ENCODE peak calls at places on chromosomes 12 and 14, in nine cellular contexts. M, X, P, C, T, Y, B, S and L are unnamed samples.

GRCh38 chr14:71597955-71598659 is 334.1 kb upstream of the RGS6 start:
- DNase-seq in M (no peak), X (no peak), P (no peak), C (peak), T (no peak), Y (no peak), B (no peak), S (no peak), L (peak)

GRCh38 chr12:11812558-11813421 is 163.3 kb downstream of the ETV6 start:
- DNase-seq in M (peak), X (peak), P (no peak), C (peak), T (no peak), Y (peak), B (no peak), S (no peak), L (peak)

GRCh38 chr14:21026251-21026987 is 1.6 kb upstream of the NDRG2 start:
- DNase-seq in M (no peak), X (no peak), P (no peak), C (no peak), T (no peak), Y (no peak), B (no peak), S (no peak), L (no peak)

GRCh38 chr12:102957339-102958050 is at the start of gene ASCL1:
- DNase-seq in M (peak), X (peak), P (no peak), C (peak), T (no peak), Y (no peak), B (no peak), S (peak), L (peak)

GRCh38 chr12:97960741-97961608 is 498.4 kb downstream of the RMST start:
- DNase-seq in M (peak), X (peak), P (no peak), C (peak), T (no peak), Y (no peak), B (no peak), S (peak), L (peak)

GRCh38 chr14:76015191-76015590 is 29.6 kb downstream of the IFT43 start:
- DNase-seq in M (no peak), X (no peak), P (no peak), C (no peak), T (no peak), Y (no peak), B (no peak), S (no peak), L (no peak)

GRCh38 chr14:20719777-20720176 is 25.9 kb upstream of the EDDM3A start:
- DNase-seq in M (no peak), X (peak), P (no peak), C (no peak), T (no peak), Y (no peak), B (no peak), S (no peak), L (no peak)

GRCh38 chr14:60723218-60724079 is 702 bp downstream of the SIX4 start:
- DNase-seq in M (peak), X (peak), P (peak), C (peak), T (no peak), Y (peak), B (no peak), S (peak), L (peak)

GRCh38 chr12:3097186-3097804 is 20.1 kb downstream of the TSPAN9 start:
- DNase-seq in M (peak), X (no peak), P (no peak), C (no peak), T (no peak), Y (peak), B (no peak), S (peak), L (no peak)

GRCh38 chr12:120101182-120101581 is 15.4 kb downstream of the RAB35 start:
- DNase-seq in M (no peak), X (no peak), P (no peak), C (no peak), T (no peak), Y (no peak), B (no peak), S (no peak), L (peak)

GRCh38 chr12:16573652-16574077 is 32.3 kb downstream of the LMO3 start:
- DNase-seq in M (peak), X (no peak), P (peak), C (no peak), T (no peak), Y (no peak), B (no peak), S (no peak), L (no peak)

GRCh38 chr12:5745251-5745888 is 199.7 kb downstream of the ANO2 start:
- DNase-seq in M (peak), X (peak), P (peak), C (peak), T (peak), Y (peak), B (peak), S (no peak), L (peak)

GRCh38 chr12:39144613-39145061 is 239.2 kb upstream of the CPNE8 start:
- DNase-seq in M (peak), X (no peak), P (no peak), C (peak), T (no peak), Y (no peak), B (no peak), S (no peak), L (no peak)

DNA sequence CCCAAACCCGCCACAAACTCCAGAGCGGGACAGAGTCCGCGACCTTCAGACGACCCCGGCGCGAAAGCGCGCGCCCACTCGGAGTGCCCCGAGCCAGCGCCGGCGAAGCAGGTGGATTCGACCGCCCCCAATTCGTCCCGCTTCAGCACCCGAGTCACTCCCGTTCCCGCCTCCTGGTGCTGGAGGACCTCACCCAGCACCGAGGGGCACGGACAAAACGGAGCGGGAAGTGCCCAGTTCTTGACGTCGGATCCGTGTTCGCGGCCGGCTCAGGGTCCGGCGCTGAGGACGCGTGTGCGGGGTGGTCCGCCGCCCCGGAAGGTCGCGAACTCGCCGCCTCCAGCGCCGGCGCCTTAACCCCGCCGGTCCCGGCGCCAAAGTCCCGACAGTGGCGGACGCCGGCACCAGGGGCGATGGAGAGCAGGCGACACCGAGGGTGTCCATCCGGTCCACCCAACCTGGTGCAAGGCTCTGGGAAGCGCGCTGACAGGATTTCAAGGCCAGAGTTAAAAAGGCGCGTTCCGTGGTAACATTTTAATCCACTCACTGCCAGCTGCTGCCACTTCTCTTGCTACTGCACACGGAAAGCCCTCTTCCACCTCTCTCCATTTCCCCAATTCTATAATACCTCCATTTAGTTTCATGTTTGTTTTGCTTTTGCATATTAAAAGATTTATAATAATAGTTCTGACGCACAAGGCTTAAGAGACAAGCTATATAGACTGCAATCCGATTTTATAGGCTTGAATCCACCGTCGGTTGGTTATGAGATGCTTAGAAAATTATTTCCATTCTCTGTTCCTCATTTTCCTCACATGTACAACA is 240.0 kb upstream of the CPNE8 start:
- DNase-seq in M (peak), X (peak), P (no peak), C (peak), T (no peak), Y (peak), B (no peak), S (no peak), L (peak)
- TF ChIP-seq CTCF in M (peak), X (peak), P (no peak), C (peak), T (peak), Y (peak), B (peak), S (peak), L (peak)

GRCh38 chr14:50797250-50798047 is 33.5 kb downstream of the NIN start:
- DNase-seq in M (no peak), X (no peak), P (no peak), C (no peak), T (no peak), Y (no peak), B (no peak), S (peak), L (no peak)

GRCh38 chr14:50795127-50795526 is 35.8 kb downstream of the NIN start:
- DNase-seq in M (no peak), X (no peak), P (no peak), C (no peak), T (no peak), Y (no peak), B (no peak), S (no peak), L (no peak)

GRCh38 chr14:50794063-50794645 is 36.8 kb downstream of the NIN start:
- DNase-seq in M (no peak), X (no peak), P (no peak), C (no peak), T (no peak), Y (no peak), B (no peak), S (no peak), L (peak)

GRCh38 chr14:50796391-50796790 is 34.6 kb downstream of the NIN start:
- DNase-seq in M (no peak), X (no peak), P (no peak), C (no peak), T (no peak), Y (no peak), B (no peak), S (no peak), L (no peak)

GRCh38 chr14:50795909-50796308 is 35.1 kb downstream of the NIN start:
- DNase-seq in M (no peak), X (no peak), P (no peak), C (no peak), T (no peak), Y (no peak), B (no peak), S (no peak), L (no peak)
- TF ChIP-seq CTCF in M (no peak), X (no peak), P (no peak), C (no peak), T (no peak), Y (no peak), B (no peak), S (no peak), L (no peak)

GRCh38 chr12:66694666-66695065 is 15.8 kb upstream of the GRIP1 start:
- DNase-seq in M (no peak), X (no peak), P (no peak), C (no peak), T (no peak), Y (no peak), B (no peak), S (no peak), L (no peak)

GRCh38 chr12:66695130-66695529 is 16.3 kb upstream of the GRIP1 start:
- DNase-seq in M (no peak), X (no peak), P (no peak), C (no peak), T (no peak), Y (no peak), B (no peak), S (no peak), L (no peak)

GRCh38 chr12:66697404-66697803 is 18.5 kb upstream of the GRIP1 start:
- DNase-seq in M (no peak), X (no peak), P (no peak), C (peak), T (no peak), Y (no peak), B (no peak), S (no peak), L (no peak)

GRCh38 chr12:66699738-66700482 is 21.0 kb upstream of the GRIP1 start:
- DNase-seq in M (no peak), X (no peak), P (no peak), C (no peak), T (no peak), Y (no peak), B (no peak), S (no peak), L (no peak)

DNA sequence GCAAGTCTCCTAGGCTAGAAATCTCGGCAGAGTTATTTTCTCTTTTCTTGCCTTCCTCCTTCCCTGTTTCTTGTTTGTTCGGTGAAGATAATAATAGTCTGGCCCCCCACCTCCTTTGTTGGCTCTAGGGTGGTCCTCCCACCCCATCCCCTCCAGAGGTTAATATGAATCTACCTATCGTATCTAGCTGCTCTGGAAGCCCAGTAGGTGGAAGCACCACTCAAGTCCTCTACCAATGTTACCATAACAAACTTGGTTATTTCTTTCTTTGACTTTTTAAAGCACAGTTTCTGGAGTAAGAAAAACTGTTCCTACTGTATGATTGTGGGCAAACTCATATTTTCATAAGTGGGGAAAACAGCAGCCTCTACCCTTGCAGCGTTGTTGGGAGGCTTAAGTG is 19.7 kb upstream of the GRIP1 start:
- DNase-seq in M (no peak), X (no peak), P (no peak), C (no peak), T (no peak), Y (no peak), B (no peak), S (no peak), L (no peak)
- TF ChIP-seq CTCF in M (no peak), X (no peak), P (no peak), C (no peak), T (peak), Y (no peak), B (no peak), S (no peak), L (no peak)

DNA sequence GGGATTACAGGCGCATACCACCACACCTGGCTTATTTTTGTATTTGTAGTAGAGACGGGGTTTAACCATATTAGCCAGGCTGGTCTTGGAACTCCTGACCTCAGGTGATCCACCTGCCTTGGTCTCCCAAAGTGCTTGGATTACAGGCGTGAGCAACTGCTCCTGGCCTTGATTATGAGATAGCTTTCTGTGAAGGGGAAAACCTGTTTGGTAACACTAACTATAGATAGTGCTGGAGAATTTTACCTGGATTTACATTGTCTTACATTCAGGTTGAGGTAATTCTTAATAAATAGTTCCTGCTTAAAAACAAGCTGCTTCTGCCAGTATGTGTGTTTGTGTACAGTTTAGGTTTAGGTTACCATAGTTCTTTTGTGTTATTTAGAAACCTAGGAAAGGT is 77.1 kb downstream of the MON2 start:
- DNase-seq in M (no peak), X (no peak), P (no peak), C (no peak), T (no peak), Y (no peak), B (no peak), S (no peak), L (no peak)
- TF ChIP-seq CTCF in M (no peak), X (no peak), P (no peak), C (no peak), T (no peak), Y (no peak), B (no peak), S (no peak), L (no peak)

GRCh38 chr12:90407841-90408240 is 547.1 kb downstream of the CCER1 start:
- DNase-seq in M (no peak), X (no peak), P (no peak), C (no peak), T (no peak), Y (no peak), B (no peak), S (no peak), L (no peak)
- TF ChIP-seq CTCF in M (no peak), X (no peak), P (no peak), C (no peak), T (peak), Y (no peak), B (no peak), S (no peak), L (no peak)

GRCh38 chr12:77723308-77723707 is 107.4 kb upstream of the NAV3 start:
- DNase-seq in M (no peak), X (peak), P (peak), C (no peak), T (no peak), Y (no peak), B (no peak), S (no peak), L (no peak)

GRCh38 chr12:77724367-77724957 is 106.2 kb upstream of the NAV3 start:
- DNase-seq in M (no peak), X (peak), P (peak), C (no peak), T (no peak), Y (peak), B (no peak), S (peak), L (no peak)

GRCh38 chr12:77725611-77726010 is 105.1 kb upstream of the NAV3 start:
- DNase-seq in M (no peak), X (peak), P (no peak), C (no peak), T (no peak), Y (no peak), B (peak), S (peak), L (no peak)

GRCh38 chr12:77720258-77720657 is 110.4 kb upstream of the NAV3 start:
- DNase-seq in M (no peak), X (no peak), P (no peak), C (no peak), T (no peak), Y (no peak), B (no peak), S (no peak), L (no peak)
- TF ChIP-seq CTCF in M (peak), X (peak), P (no peak), C (no peak), T (peak), Y (no peak), B (peak), S (no peak), L (no peak)

GRCh38 chr12:117854339-117855012 is 114.3 kb downstream of the KSR2 start:
- DNase-seq in M (peak), X (peak), P (peak), C (peak), T (peak), Y (no peak), B (peak), S (peak), L (peak)
- TF ChIP-seq CTCF in M (peak), X (peak), P (peak), C (peak), T (peak), Y (peak), B (peak), S (peak), L (peak)

DNA sequence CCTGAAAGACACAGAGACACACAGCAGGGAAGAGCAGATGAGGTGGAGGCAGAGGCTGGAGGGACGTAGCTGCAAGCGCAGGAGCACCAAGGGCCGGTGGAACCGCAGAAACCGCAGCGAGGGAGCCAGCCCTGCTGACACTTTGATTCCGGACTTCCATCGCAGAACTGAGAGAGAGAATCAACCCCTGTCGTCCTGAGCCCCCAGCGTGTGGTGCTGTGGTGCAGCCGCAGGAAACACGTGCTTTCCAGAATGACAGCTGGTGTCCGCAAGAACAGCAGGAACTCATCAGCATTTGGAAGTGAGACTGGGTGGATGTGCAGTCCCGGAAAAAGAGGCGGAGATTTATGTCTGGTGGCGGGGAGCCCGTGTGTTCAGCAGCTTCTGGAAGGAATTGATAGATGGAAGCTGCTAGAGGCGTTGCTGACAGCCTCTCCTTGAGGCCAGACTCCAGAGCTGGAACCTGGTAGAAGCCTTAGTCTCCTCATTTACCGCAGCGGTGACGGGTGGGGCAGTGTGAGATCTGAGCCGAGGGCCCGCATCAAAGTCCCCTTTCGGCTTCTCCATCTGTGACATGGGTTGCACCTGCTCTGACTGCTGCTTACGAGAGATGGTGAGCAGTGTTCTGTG is 21.9 kb upstream of the KLC1 start:
- DNase-seq in M (peak), X (peak), P (peak), C (peak), T (no peak), Y (peak), B (peak), S (peak), L (peak)
- TF ChIP-seq CTCF in M (peak), X (no peak), P (peak), C (no peak), T (peak), Y (peak), B (peak), S (peak), L (peak)

DNA sequence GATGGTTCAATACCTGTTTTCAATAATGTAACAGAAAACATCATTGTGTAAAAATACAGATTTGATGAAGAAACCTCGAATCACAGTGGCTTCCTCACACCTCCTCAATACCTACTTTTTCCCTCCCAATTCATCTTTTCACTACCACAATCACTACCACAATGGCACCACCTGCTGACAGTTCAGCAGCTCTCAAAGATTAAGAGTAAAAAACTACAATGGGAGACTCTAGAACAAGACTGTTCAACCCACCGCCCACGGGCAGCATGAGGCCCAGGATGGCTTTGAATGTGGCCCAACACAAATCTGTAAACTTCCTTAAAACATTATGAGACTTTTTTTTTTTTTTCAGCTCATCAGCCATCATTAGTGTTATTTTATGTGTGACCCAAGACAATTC is 15.2 kb downstream of the MED6 start:
- DNase-seq in M (no peak), X (peak), P (no peak), C (peak), T (no peak), Y (no peak), B (no peak), S (no peak), L (peak)
- TF ChIP-seq CTCF in M (no peak), X (no peak), P (no peak), C (no peak), T (no peak), Y (no peak), B (no peak), S (no peak), L (peak)

GRCh38 chr14:57266060-57266459 is 2.6 kb downstream of the EXOC5 start:
- DNase-seq in M (no peak), X (no peak), P (no peak), C (no peak), T (no peak), Y (no peak), B (no peak), S (no peak), L (no peak)

GRCh38 chr14:57273236-57273635 is 4.5 kb downstream of the AP5M1 start:
- DNase-seq in M (no peak), X (no peak), P (no peak), C (no peak), T (no peak), Y (no peak), B (no peak), S (no peak), L (no peak)

GRCh38 chr14:57268161-57269067 is at the start of the genes AP5M1 and EXOC5:
- DNase-seq in M (peak), X (peak), P (peak), C (peak), T (peak), Y (peak), B (peak), S (peak), L (peak)
- TF ChIP-seq CTCF in M (no peak), X (no peak), P (no peak), C (no peak), T (no peak), Y (no peak), B (no peak), S (no peak), L (no peak)